ENCODE peak calls at places on chromosomes 13 and 19, in seven cellular contexts. Y, G, O, L, B, Q and A are unnamed samples.
A peak's percentile ranks its signal among the peaks of the same experiment; 100 is the strongest.

GRCh38 chr19:35309481-35310279 is 17.7 kb downstream of the MAG start:
- DNase-seq in Q (no peak), G (no peak), O (peak; percentile 74), Y (no peak), L (peak; percentile 51), B (no peak), A (peak; percentile 99)

GRCh38 chr13:28140433-28141125 is 2.2 kb downstream of the PAN3 start:
- DNase-seq in Q (no peak), Y (no peak), L (no peak), O (peak; percentile 6), G (no peak), B (no peak), A (peak; percentile 61)

GRCh38 chr19:42303101-42303464 is 659 bp upstream of the PAFAH1B3 start:
- DNase-seq in Y (no peak), Q (no peak), L (no peak), B (no peak), O (no peak), G (no peak), A (no peak)

GRCh38 chr13:50228527-50228926 is 213.3 kb downstream of the KCNRG start:
- DNase-seq in G (no peak), O (no peak), Q (no peak), B (no peak), L (no peak), Y (no peak), A (no peak)

GRCh38 chr13:80840313-80840976 is 499.5 kb upstream of the SPRY2 start:
- DNase-seq in Y (no peak), O (no peak), Q (no peak), L (no peak), B (no peak), G (no peak), A (no peak)

GRCh38 chr13:97506511-97506910 is 72.5 kb downstream of the RAP2A start:
- DNase-seq in G (no peak), B (no peak), O (peak; percentile 46), Y (no peak), Q (no peak), L (no peak), A (no peak)

GRCh38 chr19:34359140-34359953 is 5.6 kb upstream of the GPI start:
- DNase-seq in G (peak; percentile 82), Q (peak; percentile 92), B (peak; percentile 94), L (peak; percentile 99), Y (peak; percentile 98), O (peak; percentile 97), A (peak; percentile 98)

GRCh38 chr13:113338451-113338850 is 25.5 kb downstream of the GRTP1 start:
- DNase-seq in G (no peak), L (no peak), B (no peak), O (no peak), Y (no peak), Q (no peak), A (no peak)

GRCh38 chr19:33402421-33403220 is 29.1 kb downstream of the CEBPG start:
- DNase-seq in G (no peak), B (no peak), O (no peak), L (no peak), Y (no peak), Q (no peak), A (no peak)

GRCh38 chr19:1445185-1445931 is 4.6 kb upstream of the APC2 start:
- DNase-seq in Q (no peak), Y (peak; percentile 65), O (peak; percentile 86), B (peak; percentile 61), G (peak; percentile 52), L (peak; percentile 84), A (peak; percentile 47)

GRCh38 chr19:43707158-43707712 is 8.6 kb upstream of the IRGC start:
- DNase-seq in L (no peak), Y (no peak), G (no peak), O (no peak), B (no peak), Q (no peak), A (no peak)

GRCh38 chr19:39645800-39646411 is 9.8 kb upstream of the LGALS16 start:
- DNase-seq in Q (no peak), O (peak; percentile 44), G (no peak), L (no peak), Y (no peak), B (no peak), A (peak; percentile 51)

GRCh38 chr13:114078501-114079451 is 53.6 kb downstream of the RASA3 start:
- DNase-seq in B (no peak), O (peak; percentile 34), Q (peak; percentile 28), Y (peak; percentile 71), G (no peak), L (peak; percentile 77), A (peak; percentile 23)

GRCh38 chr19:51064534-51065220 is at the start of gene KLK13:
- DNase-seq in Q (no peak), G (no peak), B (no peak), O (peak; percentile 63), Y (peak; percentile 46), L (peak; percentile 71), A (no peak)

GRCh38 chr19:17049711-17050280 is 23.2 kb upstream of the CPAMD8 start:
- DNase-seq in Q (no peak), G (no peak), B (no peak), O (no peak), Y (no peak), L (peak; percentile 39), A (no peak)

GRCh38 chr19:51702754-51703654 is 9.9 kb downstream of the SPACA6 start:
- DNase-seq in O (peak; percentile 54), G (no peak), Y (no peak), B (no peak), L (no peak), Q (no peak), A (peak; percentile 72)

GRCh38 chr19:38735257-38735686 is 9.0 kb downstream of the CAPN12 start:
- DNase-seq in G (no peak), Q (no peak), Y (peak; percentile 34), B (no peak), O (peak; percentile 64), L (peak; percentile 32), A (peak; percentile 39)

GRCh38 chr19:55304279-55304978 is 20.6 kb downstream of the BRSK1 start:
- DNase-seq in Q (no peak), Y (no peak), L (peak; percentile 52), O (peak; percentile 44), G (no peak), B (no peak), A (peak; percentile 86)

GRCh38 chr13:19607523-19608078 is 25.9 kb upstream of the MPHOSPH8 start:
- DNase-seq in Y (no peak), Q (no peak), O (no peak), G (no peak), L (peak; percentile 17), B (no peak), A (no peak)

GRCh38 chr13:73754727-73755292 is 379.4 kb downstream of the KLF12 start:
- DNase-seq in G (no peak), Q (peak; percentile 19), O (peak; percentile 81), L (peak; percentile 24), B (no peak), Y (no peak), A (peak; percentile 40)

GRCh38 chr13:29758591-29759114 is 91.8 kb downstream of the UBL3 start:
- DNase-seq in L (peak; percentile 87), Q (no peak), Y (no peak), G (peak; percentile 29), B (no peak), O (no peak), A (peak; percentile 96)

GRCh38 chr13:111639994-111640393 is 319.6 kb downstream of the TEX29 start:
- DNase-seq in B (no peak), G (no peak), Q (no peak), O (no peak), Y (peak; percentile 41), L (peak; percentile 75), A (no peak)

GRCh38 chr13:30829145-30829544 is 76.9 kb upstream of the MEDAG start:
- DNase-seq in G (no peak), Y (no peak), O (peak; percentile 34), B (no peak), L (peak; percentile 84), Q (no peak), A (peak; percentile 45)

GRCh38 chr19:2952953-2953481 is 8.2 kb upstream of the ZNF77 start:
- DNase-seq in Y (no peak), O (peak; percentile 61), L (no peak), Q (no peak), G (no peak), B (no peak), A (peak; percentile 95)

GRCh38 chr19:7550987-7551761 is 15.7 kb downstream of the PNPLA6 start:
- DNase-seq in O (peak; percentile 86), B (no peak), L (peak; percentile 25), Q (no peak), Y (peak; percentile 69), G (no peak), A (peak; percentile 84)

GRCh38 chr13:30803791-30804190 is 68.4 kb downstream of the ALOX5AP start:
- DNase-seq in G (no peak), Y (no peak), L (no peak), B (no peak), O (no peak), Q (no peak), A (no peak)

GRCh38 chr13:111115841-111116500 is 861 bp downstream of the ARHGEF7 start:
- DNase-seq in L (peak; percentile 80), Q (peak; percentile 83), G (no peak), O (peak; percentile 71), B (no peak), Y (peak; percentile 70), A (peak; percentile 71)

GRCh38 chr13:109743706-109744453 is 42.5 kb downstream of the IRS2 start:
- DNase-seq in Q (no peak), B (no peak), L (peak; percentile 66), O (peak; percentile 49), G (no peak), Y (no peak), A (peak; percentile 93)

GRCh38 chr19:34273121-34273845 is 18.9 kb downstream of the GARRE1 start:
- DNase-seq in Q (no peak), O (no peak), B (no peak), L (no peak), Y (no peak), G (no peak), A (no peak)

GRCh38 chr13:37701306-37701705 is 102.7 kb upstream of the POSTN start:
- DNase-seq in L (no peak), Q (no peak), B (no peak), Y (no peak), G (no peak), O (no peak), A (no peak)

GRCh38 chr19:48348737-48349136 is 15.0 kb downstream of the TMEM143 start:
- DNase-seq in O (no peak), Y (no peak), B (no peak), L (no peak), G (no peak), Q (no peak), A (no peak)

GRCh38 chr19:10419646-10420443 is 493 bp upstream of the PDE4A start:
- DNase-seq in L (peak; percentile 92), O (peak; percentile 28), Y (no peak), Q (no peak), G (no peak), B (no peak), A (no peak)

GRCh38 chr19:39996218-39996810 is 546 bp upstream of the ZNF546 start:
- DNase-seq in Q (peak; percentile 5), L (peak; percentile 65), O (peak; percentile 31), G (no peak), Y (no peak), B (no peak), A (peak; percentile 31)

GRCh38 chr19:48064509-48064908 is 20.6 kb upstream of the CABP5 start:
- DNase-seq in O (no peak), Y (no peak), L (no peak), B (no peak), Q (no peak), G (no peak), A (no peak)

GRCh38 chr13:48532146-48532472 is 771 bp downstream of the RCBTB2 start:
- DNase-seq in O (peak; percentile 53), B (no peak), G (no peak), L (no peak), Q (peak; percentile 15), Y (no peak), A (no peak)

GRCh38 chr13:37984357-37984756 is 114.8 kb upstream of the TRPC4 start:
- DNase-seq in B (no peak), Q (no peak), O (no peak), Y (no peak), G (no peak), L (no peak), A (no peak)

GRCh38 chr13:63184693-63185092 is 1769.0 kb upstream of the PCDH20 start:
- DNase-seq in Q (no peak), O (no peak), Y (no peak), L (no peak), G (no peak), B (no peak), A (peak; percentile 38)

GRCh38 chr13:62931901-62932883 is 1516.5 kb upstream of the PCDH20 start:
- DNase-seq in G (no peak), B (no peak), Y (no peak), L (no peak), Q (no peak), O (no peak), A (no peak)